ENCODE peak calls at places on chromosomes 12 and 14, in seven cellular contexts. R is HCEC 1CT; Y is AG09309; F is HTR-8/SVneo; X is LoVo; Z is activated CD4-positive, alpha-beta T cell treated with anti-CD3 and anti-CD28 coated beads, Interleukin-2, amount 50 U/mL, for 1 hour; T is Calu3. K is an unnamed sample.

GRCh38 chr14:68214431-68214830 is 394.9 kb downstream of the RAD51B start:
- DNase-seq in F (no peak), X (no peak), T (no peak), Y (no peak), R (no peak), Z (no peak), K (no peak)

GRCh38 chr12:53299101-53299453 is 418 bp upstream of the MYG1 start:
- DNase-seq in Z (peak), R (peak), X (peak), F (peak), Y (no peak), T (peak), K (no peak)

GRCh38 chr12:101172316-101172715 is 37.7 kb downstream of the SLC5A8 start:
- DNase-seq in F (peak), R (peak), X (no peak), Z (no peak), T (no peak), Y (peak), K (peak)

GRCh38 chr12:54197037-54197909 is 8.5 kb upstream of the SMUG1 start:
- DNase-seq in T (no peak), F (peak), R (no peak), X (no peak), Z (no peak), Y (no peak), K (no peak)

GRCh38 chr12:75823475-75823874 is 208.1 kb downstream of the PHLDA1 start:
- DNase-seq in Y (no peak), X (peak), T (no peak), Z (no peak), F (no peak), R (no peak), K (no peak)

GRCh38 chr12:48818831-48819590 is 715 bp downstream of the CACNB3 start:
- DNase-seq in Z (peak), F (no peak), R (no peak), Y (no peak), T (peak), X (no peak), K (no peak)

GRCh38 chr12:91871751-91872150 is 273.9 kb downstream of the BTG1 start:
- DNase-seq in F (no peak), R (no peak), X (no peak), Z (no peak), Y (no peak), T (no peak), K (no peak)

GRCh38 chr12:25054076-25054782 is 105.3 kb upstream of the BCAT1 start:
- DNase-seq in Y (no peak), X (peak), T (no peak), Z (no peak), R (no peak), F (no peak), K (no peak)

GRCh38 chr12:26810330-26810729 is 22.7 kb downstream of the ITPR2 start:
- DNase-seq in R (peak), Y (no peak), F (no peak), Z (no peak), T (no peak), X (no peak), K (no peak)

K was measured in HuH-7.